ENCODE peak calls at places on chromosome 18, in nine cellular contexts. G, X, C, P, L, W, Y, K and M are unnamed samples. For H3K36me3, the result is how much of the 10 kb centered on the place peaks cover.

GRCh38 chr18:10015941-10016819 is 102.4 kb downstream of the VAPA start:
- DNase-seq in P (peak), K (peak), C (no peak), X (no peak), Y (peak), G (no peak), L (peak), W (no peak), M (peak)

GRCh38 chr18:54247488-54248175 is 21.7 kb upstream of the POLI start:
- DNase-seq in K (no peak), C (no peak), L (no peak), Y (no peak), X (no peak), P (no peak), G (no peak), W (no peak), M (no peak)

GRCh38 chr18:34957119-34957863 is 83.9 kb upstream of the MAPRE2 start:
- DNase-seq in P (no peak), C (no peak), K (no peak), W (no peak), G (no peak), Y (no peak), L (no peak), X (no peak), M (no peak)

GRCh38 chr18:35695384-35695783 is 113.8 kb downstream of the GALNT1 start:
- DNase-seq in W (no peak), Y (no peak), G (no peak), L (no peak), P (no peak), C (no peak), X (no peak), K (no peak), M (no peak)

GRCh38 chr18:53603281-53603680 is 621.2 kb downstream of the MBD2 start:
- DNase-seq in G (no peak), L (no peak), X (no peak), Y (no peak), W (no peak), C (no peak), P (no peak), K (no peak), M (no peak)

GRCh38 chr18:59547691-59548182 is 149.5 kb downstream of the CCBE1 start:
- DNase-seq in C (no peak), W (no peak), Y (no peak), G (no peak), P (peak), X (no peak), K (peak), L (no peak), M (no peak)

GRCh38 chr18:3207565-3207964 is 12.2 kb downstream of the MYOM1 start:
- DNase-seq in X (no peak), C (no peak), Y (peak), G (no peak), W (peak), L (no peak), K (no peak), P (peak), M (no peak)

GRCh38 chr18:24326211-24326610 is 71.4 kb downstream of the OSBPL1A start:
- DNase-seq in C (no peak), G (no peak), K (no peak), P (no peak), Y (no peak), L (no peak), W (no peak), X (no peak), M (peak)

GRCh38 chr18:58842978-58843661 is 21.6 kb upstream of the ZNF532 start:
- DNase-seq in Y (peak), L (no peak), K (no peak), G (no peak), C (no peak), P (no peak), X (no peak), W (no peak), M (peak)

GRCh38 chr18:51941999-51942398 is 398.0 kb upstream of the DCC start:
- DNase-seq in C (no peak), P (no peak), Y (no peak), X (no peak), L (no peak), G (no peak), W (no peak), K (no peak), M (no peak)

GRCh38 chr18:75071484-75071785 is 137.5 kb downstream of the PTGR3 start:
- DNase-seq in K (no peak), X (no peak), L (no peak), C (no peak), P (no peak), W (no peak), G (no peak), Y (no peak), M (no peak)

DNA sequence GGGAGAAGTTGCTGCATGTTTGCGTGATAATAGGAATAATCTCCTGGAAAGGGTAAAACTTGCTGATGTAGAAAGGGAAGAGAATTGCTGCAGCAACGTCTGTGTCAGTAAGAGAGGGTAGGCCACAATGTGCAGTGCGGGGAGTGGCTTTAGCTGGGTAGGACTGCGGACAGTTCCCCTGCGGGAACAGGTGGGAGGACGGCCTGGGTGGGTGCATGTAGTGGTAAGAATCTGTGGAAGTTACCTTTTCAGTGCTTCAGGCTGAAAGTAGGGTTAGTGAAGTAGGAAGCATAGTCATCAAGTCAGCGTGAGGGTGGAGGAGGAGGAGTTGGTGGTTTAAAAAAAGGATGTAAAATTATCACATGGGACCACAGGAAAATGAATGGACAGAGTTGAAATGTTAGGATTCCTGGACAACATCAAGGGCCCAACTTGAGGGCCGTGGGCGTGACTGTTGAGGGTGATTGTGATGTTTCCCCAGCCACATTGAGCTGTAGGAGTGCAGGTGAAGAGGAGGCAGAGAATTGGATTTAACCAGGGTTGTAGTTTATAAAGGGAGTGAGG is 13.2 kb downstream of the CEP192 start:
- DNase-seq in G (no peak), X (no peak), C (no peak), W (no peak), Y (no peak), K (no peak), P (no peak), L (no peak), M (no peak)
- H3K36me3 ChIP-seq in G (under half), X (under half), C (under half), W (under half), Y (under half), K (under half), P (under half), L (under half), M (under half)

GRCh38 chr18:63320041-63320689 is 596 bp upstream of the BCL2 start:
- DNase-seq in X (peak), C (peak), W (peak), G (peak), Y (peak), P (peak), L (peak), K (peak), M (peak)
- TF ChIP-seq POLR2A in X (no peak), C (no peak), W (no peak), G (peak), Y (no peak), P (no peak), L (no peak), K (no peak), M (no peak)

DNA sequence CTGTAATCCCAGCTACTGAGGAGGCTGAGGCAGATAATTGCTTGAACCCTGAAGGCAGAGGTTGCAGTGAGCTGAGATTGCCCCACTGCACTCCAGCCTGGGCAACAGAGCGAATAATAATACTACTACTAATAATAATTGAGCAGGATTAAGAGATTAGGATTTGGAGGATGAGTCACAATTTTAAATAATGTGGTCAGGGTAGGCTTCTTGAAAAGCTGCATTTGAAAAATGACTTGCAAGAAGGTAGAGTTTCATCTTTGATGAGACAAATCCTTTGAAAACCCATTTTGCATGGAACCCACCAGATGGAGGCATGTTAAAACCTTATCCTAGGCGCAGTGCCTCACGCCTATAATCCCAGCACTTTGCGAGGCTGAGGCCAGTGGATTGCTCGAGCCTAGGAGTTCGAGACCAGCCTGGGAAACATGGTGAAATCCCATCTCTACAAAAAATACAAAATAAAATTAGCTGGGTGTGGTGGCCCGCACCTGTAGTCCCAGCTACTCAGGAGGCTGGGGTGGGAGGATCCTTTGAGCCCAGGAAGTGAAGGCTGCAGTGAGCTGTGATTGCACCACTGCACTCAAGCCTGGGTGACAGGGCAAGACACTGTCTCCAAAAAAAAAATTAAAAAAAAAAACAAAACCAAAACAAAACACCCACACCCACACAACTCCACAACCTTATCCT is 3.2 kb upstream of the ATP8B1 start:
- DNase-seq in C (no peak), K (no peak), Y (no peak), P (no peak), G (no peak), W (no peak), X (no peak), L (no peak), M (no peak)
- H3K36me3 ChIP-seq in C (under half), K (under half), Y (under half), P (under half), G (under half), W (under half), X (under half), L (under half), M (under half)

DNA sequence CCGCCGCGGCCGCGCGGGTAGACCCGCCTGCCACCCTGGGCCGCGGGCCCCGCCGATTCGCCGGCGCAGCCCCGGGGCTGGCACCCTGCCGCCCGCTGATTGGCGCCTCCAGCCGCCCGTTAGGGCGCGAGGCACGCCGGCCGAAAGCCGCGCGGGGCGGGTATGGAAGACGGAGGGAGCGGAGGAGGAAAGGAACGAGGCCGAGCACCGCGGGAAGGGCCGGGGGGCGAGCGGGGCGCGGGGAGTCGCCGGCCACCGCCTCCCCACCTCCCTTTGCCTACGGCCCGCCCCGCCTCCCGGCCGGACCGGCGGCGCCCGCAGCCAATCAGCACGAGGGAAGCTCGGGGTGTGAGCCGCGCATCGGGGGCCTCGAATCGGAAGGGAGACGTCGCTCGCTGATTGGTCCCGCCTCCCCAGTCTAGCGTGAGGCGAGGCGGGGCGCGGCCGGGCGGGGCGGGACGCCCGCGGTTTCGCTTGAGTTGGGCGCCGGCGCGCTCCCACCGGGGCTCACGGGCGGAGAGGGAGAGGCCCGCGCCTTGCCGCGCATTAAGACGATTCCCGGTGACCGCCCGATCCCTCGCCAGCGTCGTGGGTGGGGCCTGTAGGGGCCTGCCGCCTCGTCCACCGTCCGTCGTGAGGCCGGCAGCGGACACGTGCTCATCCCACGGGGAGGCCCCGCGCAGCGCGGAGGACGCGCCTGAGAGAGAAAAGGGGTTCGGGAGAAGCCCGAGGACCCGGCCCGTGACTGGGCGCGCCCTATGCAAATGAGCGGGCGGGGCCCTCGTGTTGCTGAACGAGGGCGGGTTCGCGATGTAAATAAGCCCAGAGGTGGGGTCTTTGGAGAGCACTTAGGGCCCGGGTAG is 616 bp upstream of the SMAD2 start:
- DNase-seq in G (peak), X (peak), Y (peak), L (peak), C (peak), W (peak), K (peak), P (peak), M (peak)
- TF ChIP-seq POLR2A in G (peak), X (no peak), Y (peak), L (peak), C (peak), W (no peak), K (peak), P (peak), M (no peak)